ENCODE peak calls at places on chromosomes 2 and 18, in ten cellular contexts. B is astrocyte of the spinal cord; A is IMR-90; G is GM12865; X is CD4-positive, alpha-beta memory T cell; W is heart left ventricle; M is foreskin fibroblast; D is CD8-positive, alpha-beta memory T cell; N is OCI-LY7; E is breast epithelium. V is an unnamed sample.

GRCh38 chr2:28393115-28393836 is 618 bp downstream of the FOSL2 start:
- DNase-seq in B (peak; percentile 80), A (peak; percentile 68), G (peak; percentile 56), X (peak; percentile 61), W (peak; percentile 78), M (peak; percentile 93), D (peak; percentile 59), N (no peak), E (peak; percentile 73), V (no peak)

GRCh38 chr2:117087565-117088291 is 726.8 kb upstream of the DDX18 start:
- DNase-seq in B (no peak), A (no peak), G (no peak), X (no peak), W (no peak), M (no peak), D (no peak), N (no peak), E (no peak), V (no peak)

GRCh38 chr2:16191431-16192200 is 251.3 kb downstream of the MYCN start:
- DNase-seq in B (no peak), A (no peak), G (no peak), X (no peak), W (no peak), M (no peak), D (no peak), N (no peak), E (no peak), V (no peak)

GRCh38 chr2:179165356-179166000 is 99.2 kb downstream of the SESTD1 start:
- DNase-seq in B (peak; percentile 16), A (no peak), G (no peak), X (no peak), W (no peak), M (no peak), D (no peak), N (no peak), E (no peak), V (peak; percentile 54)

GRCh38 chr18:37501136-37501535 is 64.5 kb downstream of the CELF4 start:
- DNase-seq in B (no peak), A (no peak), G (no peak), X (no peak), W (no peak), M (no peak), D (no peak), N (no peak), E (no peak), V (no peak)

GRCh38 chr2:138922973-138923563 is 142.9 kb upstream of the NXPH2 start:
- DNase-seq in B (peak; percentile 54), A (no peak), G (no peak), X (no peak), W (no peak), M (peak; percentile 19), D (no peak), N (peak; percentile 5), E (no peak), V (peak; percentile 34)

GRCh38 chr2:216023055-216023648 is 9.8 kb upstream of the MREG start:
- DNase-seq in B (peak; percentile 58), A (peak; percentile 52), G (peak; percentile 75), X (peak; percentile 28), W (no peak), M (peak; percentile 78), D (peak; percentile 26), N (peak; percentile 58), E (no peak), V (peak; percentile 54)

GRCh38 chr2:160033732-160034392 is 28.6 kb downstream of the PLA2R1 start:
- DNase-seq in B (peak; percentile 59), A (peak; percentile 20), G (peak; percentile 9), X (no peak), W (no peak), M (peak; percentile 71), D (no peak), N (no peak), E (no peak), V (peak; percentile 13)

GRCh38 chr2:26577442-26578433 is 63.4 kb downstream of the CIB4 start:
- DNase-seq in B (peak; percentile 39), A (peak; percentile 49), G (peak; percentile 56), X (peak; percentile 52), W (peak; percentile 62), M (peak; percentile 83), D (peak; percentile 29), N (peak; percentile 70), E (peak; percentile 67), V (peak; percentile 12)

GRCh38 chr2:83143946-83144345 is 1315.1 kb downstream of the SUCLG1 start:
- DNase-seq in B (no peak), A (no peak), G (no peak), X (no peak), W (no peak), M (no peak), D (no peak), N (no peak), E (no peak), V (no peak)

GRCh38 chr2:226115102-226115831 is 684.4 kb downstream of the IRS1 start:
- DNase-seq in B (peak; percentile 97), A (peak; percentile 99), G (no peak), X (no peak), W (no peak), M (peak; percentile 96), D (no peak), N (no peak), E (no peak), V (peak; percentile 96)

GRCh38 chr2:232204457-232204931 is 174.1 kb upstream of the ALPP start:
- DNase-seq in B (peak; percentile 81), A (no peak), G (no peak), X (no peak), W (peak; percentile 37), M (peak; percentile 16), D (no peak), N (no peak), E (no peak), V (peak; percentile 97)

GRCh38 chr2:226079677-226080076 is 680.2 kb downstream of the NYAP2 start:
- DNase-seq in B (peak; percentile 96), A (peak; percentile 98), G (no peak), X (no peak), W (no peak), M (peak; percentile 95), D (no peak), N (no peak), E (no peak), V (peak; percentile 94)

GRCh38 chr2:75772908-75773630 is 62.4 kb upstream of the GCFC2 start:
- DNase-seq in B (no peak), A (no peak), G (no peak), X (no peak), W (no peak), M (no peak), D (no peak), N (no peak), E (no peak), V (no peak)

GRCh38 chr2:38076710-38077430 is 919 bp upstream of the CYP1B1 start:
- DNase-seq in B (peak; percentile 84), A (peak; percentile 90), G (peak; percentile 90), X (no peak), W (peak; percentile 85), M (peak; percentile 96), D (no peak), N (no peak), E (peak; percentile 59), V (peak; percentile 70)

GRCh38 chr2:38074047-38074774 is 1.7 kb downstream of the CYP1B1 start:
- DNase-seq in B (no peak), A (no peak), G (no peak), X (no peak), W (no peak), M (no peak), D (no peak), N (no peak), E (no peak), V (no peak)

GRCh38 chr2:38076250-38076709 is 329 bp upstream of the CYP1B1 start:
- DNase-seq in B (peak; percentile 90), A (peak; percentile 68), G (peak; percentile 88), X (no peak), W (peak; percentile 77), M (peak; percentile 92), D (no peak), N (no peak), E (peak; percentile 61), V (peak; percentile 63)

GRCh38 chr2:38074775-38075435 is 1.0 kb downstream of the CYP1B1 start:
- DNase-seq in B (peak; percentile 59), A (no peak), G (no peak), X (no peak), W (peak; percentile 43), M (peak; percentile 72), D (no peak), N (no peak), E (no peak), V (no peak)

GRCh38 chr2:38075436-38076249 is at the start of gene CYP1B1:
- DNase-seq in B (no peak), A (no peak), G (no peak), X (no peak), W (no peak), M (no peak), D (no peak), N (no peak), E (peak; percentile 52), V (no peak)
- H3K4me3 ChIP-seq in B (peak within 1 kb of the TSS; percentile 63), A (peak within 1 kb of the TSS; percentile 35), G (peak within 1 kb of the TSS; percentile 58), X (no peak within 1 kb of the TSS), W (peak within 1 kb of the TSS; percentile 69), M (peak within 1 kb of the TSS; percentile 48), D (no peak within 1 kb of the TSS), N (no peak within 1 kb of the TSS), E (peak within 1 kb of the TSS; percentile 58), V (peak within 1 kb of the TSS; percentile 57)

DNA sequence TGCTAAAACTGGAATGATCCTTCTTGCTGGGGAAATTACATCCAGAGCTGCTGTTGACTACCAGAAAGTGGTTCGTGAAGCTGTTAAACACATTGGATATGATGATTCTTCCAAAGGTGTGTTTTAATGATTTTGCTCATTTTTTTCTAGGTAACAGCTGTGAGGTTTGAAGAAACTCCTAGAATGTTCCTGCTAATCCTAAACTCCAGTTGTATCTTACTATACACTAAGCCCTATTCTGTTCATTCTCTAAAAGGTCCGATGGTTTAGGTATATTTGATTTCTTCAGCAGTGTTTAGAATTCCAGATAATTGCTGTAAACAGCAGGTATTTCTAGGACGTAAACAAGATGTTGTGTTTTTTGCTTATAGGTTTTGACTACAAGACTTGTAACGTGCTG is 2.3 kb downstream of the MAT2A start:
- DNase-seq in B (no peak), A (no peak), G (no peak), X (no peak), W (no peak), M (no peak), D (no peak), N (no peak), E (no peak), V (no peak)
- H3K4me3 ChIP-seq in B (peak overlapping the region; percentile 64), A (peak overlapping the region; percentile 78), G (peak overlapping the region; percentile 84), X (no peak overlapping the region), W (peak overlapping the region; percentile 83), M (peak overlapping the region; percentile 91), D (no peak overlapping the region), N (peak overlapping the region; percentile 100), E (peak overlapping the region; percentile 95), V (peak overlapping the region; percentile 82)

DNA sequence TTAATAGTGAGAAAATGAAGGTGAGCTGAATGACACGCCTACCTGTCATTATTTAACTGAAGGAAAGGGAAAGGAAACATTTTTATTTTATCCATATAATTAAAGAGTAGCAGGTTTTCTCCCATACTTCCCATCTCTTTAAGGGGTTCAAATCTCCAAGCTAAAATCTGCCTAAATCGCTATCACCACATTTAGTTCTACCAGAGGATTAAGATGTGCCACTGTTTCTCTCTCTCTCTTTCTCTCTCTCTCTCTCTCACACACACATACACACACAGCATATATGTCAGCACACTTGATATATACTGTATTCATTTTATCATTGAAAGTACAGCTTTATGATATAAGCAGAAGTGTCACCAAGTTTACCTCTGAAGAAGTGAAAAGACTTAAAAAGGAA is 3.2 kb downstream of the WIPF1 start:
- DNase-seq in B (no peak), A (no peak), G (no peak), X (peak; percentile 46), W (no peak), M (no peak), D (peak; percentile 42), N (peak; percentile 19), E (no peak), V (no peak)
- H3K4me3 ChIP-seq in B (no peak overlapping the region), A (no peak overlapping the region), G (peak overlapping the region; percentile 73), X (peak overlapping the region; percentile 54), W (no peak overlapping the region), M (no peak overlapping the region), D (peak overlapping the region; percentile 61), N (peak overlapping the region; percentile 79), E (no peak overlapping the region), V (no peak overlapping the region)

GRCh38 chr2:149399934-149400615 is 69.7 kb downstream of the LYPD6 start:
- DNase-seq in B (no peak), A (no peak), G (no peak), X (no peak), W (no peak), M (no peak), D (no peak), N (no peak), E (no peak), V (no peak)
- H3K4me3 ChIP-seq in B (no peak overlapping the region), A (no peak overlapping the region), G (no peak overlapping the region), X (no peak overlapping the region), W (no peak overlapping the region), M (no peak overlapping the region), D (no peak overlapping the region), N (no peak overlapping the region), E (no peak overlapping the region), V (no peak overlapping the region)